ENCODE peak calls at places on chromosomes 12 and 14, in six cellular contexts. One of them, this sample, is unnamed.

GRCh38 chr12:1590083-1590979 is 4.0 kb downstream of the FBXL14 start:
- DNase-seq in AG04450: no peak
- DNase-seq in neural progenitor cell: peak; percentile 94
- DNase-seq in H9: peak; percentile 85
- DNase-seq in BJ: no peak
- DNase-seq in progenitor cell of endocrine pancreas: no peak
- DNase-seq in this sample: no peak

GRCh38 chr14:105918496-105919262 is 392.3 kb downstream of the TMEM121 start:
- DNase-seq in progenitor cell of endocrine pancreas: no peak
- DNase-seq in AG04450: no peak
- DNase-seq in neural progenitor cell: no peak
- DNase-seq in BJ: no peak
- DNase-seq in H9: no peak
- DNase-seq in this sample: no peak

GRCh38 chr12:47438175-47438574 is 267.7 kb downstream of the RPAP3 start:
- DNase-seq in progenitor cell of endocrine pancreas: no peak
- DNase-seq in H9: no peak
- DNase-seq in BJ: no peak
- DNase-seq in neural progenitor cell: no peak
- DNase-seq in AG04450: no peak
- DNase-seq in this sample: no peak

GRCh38 chr14:52563120-52563519 is 10.5 kb downstream of the GPR137C start:
- DNase-seq in progenitor cell of endocrine pancreas: no peak
- DNase-seq in AG04450: peak; percentile 16
- DNase-seq in BJ: no peak
- DNase-seq in neural progenitor cell: no peak
- DNase-seq in H9: no peak
- DNase-seq in this sample: no peak

GRCh38 chr12:15956413-15957185 is 45.5 kb downstream of the DERA start:
- DNase-seq in neural progenitor cell: no peak
- DNase-seq in H9: no peak
- DNase-seq in progenitor cell of endocrine pancreas: no peak
- DNase-seq in AG04450: no peak
- DNase-seq in BJ: no peak
- DNase-seq in this sample: no peak

GRCh38 chr12:39230086-39230485 is 212.8 kb downstream of the KIF21A start:
- DNase-seq in BJ: no peak
- DNase-seq in H9: no peak
- DNase-seq in AG04450: no peak
- DNase-seq in neural progenitor cell: no peak
- DNase-seq in progenitor cell of endocrine pancreas: no peak
- DNase-seq in this sample: no peak

GRCh38 chr14:71320107-71320733 is 413.0 kb downstream of the PCNX1 start:
- DNase-seq in AG04450: peak; percentile 99
- DNase-seq in BJ: peak; percentile 89
- DNase-seq in H9: peak; percentile 99
- DNase-seq in neural progenitor cell: peak; percentile 99
- DNase-seq in progenitor cell of endocrine pancreas: peak; percentile 96
- DNase-seq in this sample: peak; percentile 95

GRCh38 chr14:52355016-52355430 is 40.9 kb downstream of the PTGER2 start:
- DNase-seq in neural progenitor cell: peak; percentile 14
- DNase-seq in progenitor cell of endocrine pancreas: no peak
- DNase-seq in H9: no peak
- DNase-seq in BJ: peak; percentile 90
- DNase-seq in AG04450: peak; percentile 85
- DNase-seq in this sample: no peak

GRCh38 chr12:124509676-124510300 is 57.6 kb downstream of the NCOR2 start:
- DNase-seq in progenitor cell of endocrine pancreas: no peak
- DNase-seq in H9: peak; percentile 57
- DNase-seq in BJ: peak; percentile 54
- DNase-seq in AG04450: no peak
- DNase-seq in neural progenitor cell: peak; percentile 58
- DNase-seq in this sample: no peak

GRCh38 chr14:77599894-77600293 is 16.5 kb downstream of the SPTLC2 start:
- DNase-seq in neural progenitor cell: no peak
- DNase-seq in BJ: no peak
- DNase-seq in AG04450: no peak
- DNase-seq in progenitor cell of endocrine pancreas: no peak
- DNase-seq in H9: no peak
- DNase-seq in this sample: no peak

GRCh38 chr12:16563519-16563918 is 42.4 kb downstream of the LMO3 start:
- DNase-seq in BJ: no peak
- DNase-seq in progenitor cell of endocrine pancreas: no peak
- DNase-seq in H9: no peak
- DNase-seq in AG04450: no peak
- DNase-seq in neural progenitor cell: no peak
- DNase-seq in this sample: no peak

GRCh38 chr12:117100251-117100650 is 1.0 kb upstream of the TESC start:
- DNase-seq in AG04450: no peak
- DNase-seq in neural progenitor cell: peak; percentile 52
- DNase-seq in H9: no peak
- DNase-seq in BJ: no peak
- DNase-seq in progenitor cell of endocrine pancreas: no peak
- DNase-seq in this sample: no peak

GRCh38 chr14:100104006-100104352 is 38.8 kb downstream of the EVL start:
- DNase-seq in AG04450: no peak
- DNase-seq in BJ: no peak
- DNase-seq in neural progenitor cell: no peak
- DNase-seq in H9: no peak
- DNase-seq in progenitor cell of endocrine pancreas: no peak
- DNase-seq in this sample: no peak
- TF ChIP-seq CTCF in AG04450: no peak
- TF ChIP-seq CTCF in BJ: no peak
- TF ChIP-seq CTCF in neural progenitor cell: no peak
- TF ChIP-seq CTCF in H9: no peak
- TF ChIP-seq CTCF in progenitor cell of endocrine pancreas: no peak
- TF ChIP-seq CTCF in this sample: no peak

GRCh38 chr12:93127107-93127560 is 198.0 kb upstream of the EEA1 start:
- DNase-seq in neural progenitor cell: no peak
- DNase-seq in progenitor cell of endocrine pancreas: no peak
- DNase-seq in H9: no peak
- DNase-seq in BJ: no peak
- DNase-seq in AG04450: no peak
- DNase-seq in this sample: no peak

GRCh38 chr12:93128332-93128707 is 199.2 kb upstream of the EEA1 start:
- DNase-seq in AG04450: no peak
- DNase-seq in H9: no peak
- DNase-seq in neural progenitor cell: no peak
- DNase-seq in progenitor cell of endocrine pancreas: no peak
- DNase-seq in BJ: no peak
- DNase-seq in this sample: no peak

GRCh38 chr12:93126069-93126474 is 197.0 kb upstream of the EEA1 start:
- DNase-seq in H9: no peak
- DNase-seq in progenitor cell of endocrine pancreas: no peak
- DNase-seq in BJ: no peak
- DNase-seq in AG04450: no peak
- DNase-seq in neural progenitor cell: no peak
- DNase-seq in this sample: no peak

GRCh38 chr12:93125126-93125525 is 196.0 kb upstream of the EEA1 start:
- DNase-seq in H9: no peak
- DNase-seq in progenitor cell of endocrine pancreas: no peak
- DNase-seq in neural progenitor cell: no peak
- DNase-seq in BJ: no peak
- DNase-seq in AG04450: no peak
- DNase-seq in this sample: no peak

GRCh38 chr12:93127582-93128331 is 198.7 kb upstream of the EEA1 start:
- DNase-seq in neural progenitor cell: peak; percentile 9
- DNase-seq in BJ: peak; percentile 76
- DNase-seq in progenitor cell of endocrine pancreas: no peak
- DNase-seq in H9: peak; percentile 55
- DNase-seq in AG04450: peak; percentile 88
- DNase-seq in this sample: no peak
- TF ChIP-seq CTCF in neural progenitor cell: no peak
- TF ChIP-seq CTCF in BJ: peak; percentile 68
- TF ChIP-seq CTCF in progenitor cell of endocrine pancreas: peak; percentile 28
- TF ChIP-seq CTCF in H9: peak; percentile 43
- TF ChIP-seq CTCF in AG04450: peak; percentile 62
- TF ChIP-seq CTCF in this sample: no peak

GRCh38 chr12:70907412-70907811 is 13.1 kb downstream of the PTPRR start:
- DNase-seq in AG04450: no peak
- DNase-seq in H9: no peak
- DNase-seq in BJ: no peak
- DNase-seq in progenitor cell of endocrine pancreas: no peak
- DNase-seq in neural progenitor cell: no peak
- DNase-seq in this sample: no peak

GRCh38 chr12:70910666-70911065 is 9.9 kb downstream of the PTPRR start:
- DNase-seq in neural progenitor cell: no peak
- DNase-seq in AG04450: no peak
- DNase-seq in progenitor cell of endocrine pancreas: no peak
- DNase-seq in BJ: no peak
- DNase-seq in H9: no peak
- DNase-seq in this sample: no peak

DNA sequence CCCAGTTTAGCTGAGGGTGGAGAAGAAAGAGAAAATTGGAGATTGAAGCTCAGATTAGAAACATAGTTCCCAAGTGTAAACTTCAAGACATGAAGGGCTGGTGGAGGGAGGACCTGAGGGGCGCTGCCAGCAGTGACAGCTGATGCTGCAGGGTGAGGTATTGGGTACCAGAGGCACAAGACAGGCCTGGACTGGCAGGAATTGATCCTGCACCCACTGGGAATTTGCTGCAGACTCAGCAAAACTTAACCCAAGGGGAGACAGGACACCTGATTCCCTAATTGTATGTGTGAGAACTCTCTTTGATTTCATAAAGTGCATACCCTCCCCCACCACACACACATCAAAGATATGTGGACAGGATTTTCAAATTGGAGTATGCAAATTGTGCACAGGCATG is 11.6 kb downstream of the PTPRR start:
- DNase-seq in AG04450: no peak
- DNase-seq in BJ: no peak
- DNase-seq in progenitor cell of endocrine pancreas: no peak
- DNase-seq in H9: no peak
- DNase-seq in neural progenitor cell: no peak
- DNase-seq in this sample: no peak
- TF ChIP-seq CTCF in AG04450: no peak
- TF ChIP-seq CTCF in BJ: no peak
- TF ChIP-seq CTCF in progenitor cell of endocrine pancreas: no peak
- TF ChIP-seq CTCF in H9: no peak
- TF ChIP-seq CTCF in neural progenitor cell: no peak
- TF ChIP-seq CTCF in this sample: no peak

GRCh38 chr12:3073438-3074255 is 3.5 kb upstream of the TSPAN9 start:
- DNase-seq in BJ: peak; percentile 36
- DNase-seq in neural progenitor cell: peak; percentile 84
- DNase-seq in progenitor cell of endocrine pancreas: peak; percentile 92
- DNase-seq in AG04450: peak; percentile 69
- DNase-seq in H9: peak; percentile 93
- DNase-seq in this sample: peak; percentile 91
- TF ChIP-seq CTCF in BJ: peak; percentile 99
- TF ChIP-seq CTCF in neural progenitor cell: peak; percentile 99
- TF ChIP-seq CTCF in progenitor cell of endocrine pancreas: peak; percentile 100
- TF ChIP-seq CTCF in AG04450: peak; percentile 99
- TF ChIP-seq CTCF in H9: peak; percentile 99
- TF ChIP-seq CTCF in this sample: peak; percentile 96

DNA sequence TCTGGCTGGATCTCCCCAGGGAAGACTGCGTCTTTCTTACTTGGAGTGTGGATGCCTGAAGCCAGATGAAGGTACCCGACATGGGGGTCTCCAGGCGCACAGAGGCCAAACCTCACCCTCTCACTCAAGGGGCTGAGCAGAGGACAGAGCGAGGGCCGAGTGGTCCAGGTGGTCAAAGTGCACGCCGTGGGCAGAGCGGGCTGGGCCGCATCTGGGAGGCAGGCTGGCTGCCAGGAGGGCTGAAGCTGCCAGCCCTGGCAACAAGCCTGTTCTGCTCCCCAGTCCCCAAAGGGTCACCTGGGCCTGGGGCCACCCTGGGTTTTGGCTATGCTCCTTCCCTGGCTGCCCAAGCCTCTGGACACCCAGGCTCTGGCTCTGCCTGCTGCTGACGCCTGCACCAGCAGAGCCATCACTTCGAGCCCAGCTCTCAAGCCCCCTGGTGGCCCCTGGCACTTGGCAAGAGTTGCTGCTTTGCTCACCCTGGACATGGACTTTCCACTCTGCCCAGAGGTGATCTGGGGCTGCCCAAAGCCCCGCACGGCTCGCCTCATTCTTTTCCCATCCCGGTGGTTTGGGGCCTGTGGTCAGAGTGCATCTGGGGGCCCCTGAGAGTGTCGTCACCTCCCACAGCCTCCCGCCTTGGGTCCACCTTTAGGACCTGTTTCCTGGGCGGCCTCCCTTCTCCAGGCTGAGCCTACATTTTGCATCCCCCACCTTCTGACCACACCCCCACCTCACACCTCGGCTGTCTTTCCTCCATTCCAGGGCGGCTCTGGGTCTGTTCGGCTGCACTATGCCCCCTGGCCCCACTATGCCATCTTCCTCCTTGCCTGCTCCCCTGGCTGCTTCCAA is 2.8 kb downstream of the ADSS1 start:
- DNase-seq in progenitor cell of endocrine pancreas: no peak
- DNase-seq in BJ: no peak
- DNase-seq in AG04450: no peak
- DNase-seq in H9: no peak
- DNase-seq in neural progenitor cell: no peak
- DNase-seq in this sample: no peak
- TF ChIP-seq CTCF in progenitor cell of endocrine pancreas: peak; percentile 39
- TF ChIP-seq CTCF in BJ: no peak
- TF ChIP-seq CTCF in AG04450: peak; percentile 19
- TF ChIP-seq CTCF in H9: peak; percentile 34
- TF ChIP-seq CTCF in neural progenitor cell: peak; percentile 23
- TF ChIP-seq CTCF in this sample: no peak

GRCh38 chr12:107557026-107557425 is 128.6 kb upstream of the PWP1 start:
- DNase-seq in neural progenitor cell: no peak
- DNase-seq in H9: no peak
- DNase-seq in AG04450: no peak
- DNase-seq in progenitor cell of endocrine pancreas: no peak
- DNase-seq in BJ: no peak
- DNase-seq in this sample: no peak
- TF ChIP-seq CTCF in neural progenitor cell: no peak
- TF ChIP-seq CTCF in H9: no peak
- TF ChIP-seq CTCF in AG04450: no peak
- TF ChIP-seq CTCF in progenitor cell of endocrine pancreas: no peak
- TF ChIP-seq CTCF in BJ: no peak
- TF ChIP-seq CTCF in this sample: no peak

DNA sequence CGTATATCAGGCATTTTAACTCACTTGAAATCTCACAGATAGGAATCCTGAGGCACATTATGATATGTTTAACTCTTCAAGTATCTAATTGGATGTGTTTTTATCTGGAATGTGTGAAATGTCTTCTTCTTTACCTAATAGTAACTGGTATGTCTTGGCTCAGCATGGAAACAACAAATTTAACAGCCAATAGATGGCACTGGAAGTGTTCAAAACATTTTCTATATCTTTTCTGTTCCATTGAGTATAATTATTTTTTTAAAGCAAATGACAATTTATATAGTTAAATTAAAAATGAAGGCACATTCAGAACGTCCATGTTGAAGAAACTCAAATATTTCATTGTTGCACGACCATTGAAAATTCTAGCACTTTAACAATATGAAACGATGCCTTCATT is 164.6 kb upstream of the SLC16A7 start:
- DNase-seq in progenitor cell of endocrine pancreas: no peak
- DNase-seq in AG04450: no peak
- DNase-seq in H9: no peak
- DNase-seq in BJ: no peak
- DNase-seq in neural progenitor cell: no peak
- DNase-seq in this sample: no peak
- TF ChIP-seq CTCF in progenitor cell of endocrine pancreas: no peak
- TF ChIP-seq CTCF in AG04450: peak; percentile 29
- TF ChIP-seq CTCF in H9: peak; percentile 27
- TF ChIP-seq CTCF in BJ: peak; percentile 39
- TF ChIP-seq CTCF in neural progenitor cell: peak; percentile 30
- TF ChIP-seq CTCF in this sample: no peak

GRCh38 chr14:60079723-60080122 is 12.0 kb upstream of the PCNX4 start:
- DNase-seq in AG04450: no peak
- DNase-seq in BJ: no peak
- DNase-seq in neural progenitor cell: peak; percentile 37
- DNase-seq in H9: no peak
- DNase-seq in progenitor cell of endocrine pancreas: no peak
- DNase-seq in this sample: no peak
- TF ChIP-seq CTCF in AG04450: peak; percentile 34
- TF ChIP-seq CTCF in BJ: peak; percentile 17
- TF ChIP-seq CTCF in neural progenitor cell: peak; percentile 53
- TF ChIP-seq CTCF in H9: peak; percentile 50
- TF ChIP-seq CTCF in progenitor cell of endocrine pancreas: peak; percentile 10
- TF ChIP-seq CTCF in this sample: no peak

This sample was measured in GM13976.